ENCODE peak calls at places on chromosomes 16 and 17, in five cellular contexts. One of them, this sample, is unnamed.

GRCh38 chr17:1713878-1714487 is 3.8 kb upstream of the TLCD2 start:
- DNase-seq in tibial nerve: no peak
- DNase-seq in left ventricle myocardium inferior: no peak
- DNase-seq in A673: peak
- DNase-seq in cardiac muscle cell: peak
- DNase-seq in this sample: peak

GRCh38 chr17:28741358-28742349 is 2.2 kb upstream of the TRAF4 start:
- DNase-seq in tibial nerve: no peak
- DNase-seq in left ventricle myocardium inferior: no peak
- DNase-seq in A673: no peak
- DNase-seq in cardiac muscle cell: no peak
- DNase-seq in this sample: no peak

GRCh38 chr16:72023962-72024361 is 15.4 kb downstream of the DHODH start:
- DNase-seq in tibial nerve: no peak
- DNase-seq in left ventricle myocardium inferior: no peak
- DNase-seq in A673: no peak
- DNase-seq in cardiac muscle cell: no peak
- DNase-seq in this sample: no peak

GRCh38 chr17:61393550-61393903 is 6.1 kb upstream of the TBX2 start:
- DNase-seq in tibial nerve: no peak
- DNase-seq in left ventricle myocardium inferior: no peak
- DNase-seq in A673: no peak
- DNase-seq in cardiac muscle cell: no peak
- DNase-seq in this sample: no peak

GRCh38 chr16:81564368-81565060 is 119.9 kb downstream of the CMIP start:
- DNase-seq in tibial nerve: no peak
- DNase-seq in left ventricle myocardium inferior: no peak
- DNase-seq in A673: no peak
- DNase-seq in cardiac muscle cell: no peak
- DNase-seq in this sample: no peak

GRCh38 chr16:78140818-78141466 is 41.5 kb downstream of the WWOX start:
- DNase-seq in tibial nerve: no peak
- DNase-seq in left ventricle myocardium inferior: no peak
- DNase-seq in A673: no peak
- DNase-seq in cardiac muscle cell: no peak
- DNase-seq in this sample: no peak

GRCh38 chr17:16449121-16449570 is 33.8 kb downstream of the TRPV2 start:
- DNase-seq in tibial nerve: no peak
- DNase-seq in left ventricle myocardium inferior: no peak
- DNase-seq in A673: no peak
- DNase-seq in cardiac muscle cell: no peak
- DNase-seq in this sample: no peak

GRCh38 chr17:2095536-2095910 is 40.6 kb downstream of the HIC1 start:
- DNase-seq in tibial nerve: no peak
- DNase-seq in left ventricle myocardium inferior: no peak
- DNase-seq in A673: no peak
- DNase-seq in cardiac muscle cell: no peak
- DNase-seq in this sample: no peak

GRCh38 chr16:86960266-86960665 is 356.9 kb downstream of the C16orf95 start:
- DNase-seq in tibial nerve: no peak
- DNase-seq in left ventricle myocardium inferior: no peak
- DNase-seq in A673: no peak
- DNase-seq in cardiac muscle cell: no peak
- DNase-seq in this sample: no peak

GRCh38 chr17:27984816-27985215 is 57.7 kb upstream of the NLK start:
- DNase-seq in tibial nerve: no peak
- DNase-seq in left ventricle myocardium inferior: peak
- DNase-seq in A673: peak
- DNase-seq in cardiac muscle cell: no peak
- DNase-seq in this sample: no peak

GRCh38 chr16:3879258-3879886 is 1.1 kb downstream of the CREBBP start:
- DNase-seq in tibial nerve: no peak
- DNase-seq in left ventricle myocardium inferior: peak
- DNase-seq in A673: peak
- DNase-seq in cardiac muscle cell: peak
- DNase-seq in this sample: peak

GRCh38 chr17:82450357-82451106 is at the start of gene CYBC1:
- DNase-seq in tibial nerve: peak
- DNase-seq in left ventricle myocardium inferior: peak
- DNase-seq in A673: peak
- DNase-seq in cardiac muscle cell: peak
- DNase-seq in this sample: peak

GRCh38 chr16:88649924-88650748 is 717 bp downstream of the CYBA start:
- DNase-seq in tibial nerve: no peak
- DNase-seq in left ventricle myocardium inferior: peak
- DNase-seq in A673: no peak
- DNase-seq in cardiac muscle cell: peak
- DNase-seq in this sample: no peak

GRCh38 chr16:69839240-69839688 is 77.1 kb downstream of the WWP2 start:
- DNase-seq in tibial nerve: no peak
- DNase-seq in left ventricle myocardium inferior: no peak
- DNase-seq in A673: no peak
- DNase-seq in cardiac muscle cell: peak
- DNase-seq in this sample: no peak
- H3K27ac ChIP-seq in tibial nerve: peak
- H3K27ac ChIP-seq in left ventricle myocardium inferior: peak
- H3K27ac ChIP-seq in A673: no peak
- H3K27ac ChIP-seq in cardiac muscle cell: peak
- H3K27ac ChIP-seq in this sample: no peak

DNA sequence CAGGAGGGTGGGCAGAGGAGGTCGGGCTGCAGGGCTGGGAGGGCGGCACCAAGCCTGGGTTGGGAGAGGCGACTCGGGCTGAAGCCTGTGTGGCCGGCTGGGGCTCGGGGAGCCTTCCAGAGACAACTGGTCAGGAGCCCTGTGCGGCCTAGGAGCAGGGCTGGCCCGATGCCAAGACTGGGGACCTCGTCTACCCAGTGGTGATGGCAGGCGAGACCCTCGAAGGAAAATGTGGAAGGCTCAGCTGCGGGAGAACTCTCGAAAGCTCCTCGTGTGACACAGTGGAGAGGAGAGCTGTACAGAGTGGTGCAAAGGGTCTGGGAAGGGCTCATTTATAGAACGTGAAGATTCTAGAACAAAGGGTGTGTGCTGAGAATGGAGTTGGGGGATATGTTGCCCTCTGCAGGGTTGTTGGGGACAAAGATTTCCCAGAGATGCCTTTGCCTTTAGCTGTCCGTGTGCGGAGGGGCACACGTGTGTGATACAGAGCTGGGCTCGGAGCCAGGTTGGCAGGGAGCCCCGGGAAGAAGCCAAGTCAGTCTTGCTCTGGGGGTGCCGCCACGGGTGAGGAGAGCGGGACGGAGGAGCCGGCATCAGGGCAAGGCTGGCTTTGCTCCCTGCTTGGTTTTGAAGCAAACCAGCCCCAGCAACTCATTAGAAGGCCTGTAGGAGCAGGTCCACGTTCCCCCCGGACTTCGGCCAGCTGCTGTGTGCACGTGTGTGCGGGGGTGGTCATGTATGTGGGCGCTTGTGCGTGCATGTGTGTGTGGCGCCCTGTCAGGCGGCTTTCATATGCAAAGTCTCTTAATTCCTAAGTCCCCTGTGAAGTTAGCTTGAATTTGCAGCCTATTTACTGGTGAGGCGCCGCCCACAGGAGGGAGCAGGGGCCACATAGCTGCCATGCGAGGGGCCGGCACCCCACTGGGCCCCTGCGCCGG is 132.4 kb upstream of the CHMP6 start:
- DNase-seq in tibial nerve: peak
- DNase-seq in left ventricle myocardium inferior: peak
- DNase-seq in A673: peak
- DNase-seq in cardiac muscle cell: peak
- DNase-seq in this sample: no peak
- H3K27ac ChIP-seq in tibial nerve: peak
- H3K27ac ChIP-seq in left ventricle myocardium inferior: peak
- H3K27ac ChIP-seq in A673: peak
- H3K27ac ChIP-seq in cardiac muscle cell: no peak
- H3K27ac ChIP-seq in this sample: no peak

GRCh38 chr16:1291576-1291974 is 17.9 kb upstream of the UBE2I start:
- DNase-seq in tibial nerve: no peak
- DNase-seq in left ventricle myocardium inferior: no peak
- DNase-seq in A673: no peak
- DNase-seq in cardiac muscle cell: no peak
- DNase-seq in this sample: no peak
- H3K27ac ChIP-seq in tibial nerve: no peak
- H3K27ac ChIP-seq in left ventricle myocardium inferior: no peak
- H3K27ac ChIP-seq in A673: no peak
- H3K27ac ChIP-seq in cardiac muscle cell: no peak
- H3K27ac ChIP-seq in this sample: no peak

GRCh38 chr17:75673487-75673886 is 6.3 kb downstream of the SAP30BP start:
- DNase-seq in tibial nerve: no peak
- DNase-seq in left ventricle myocardium inferior: no peak
- DNase-seq in A673: no peak
- DNase-seq in cardiac muscle cell: no peak
- DNase-seq in this sample: no peak
- H3K27ac ChIP-seq in tibial nerve: no peak
- H3K27ac ChIP-seq in left ventricle myocardium inferior: no peak
- H3K27ac ChIP-seq in A673: no peak
- H3K27ac ChIP-seq in cardiac muscle cell: no peak
- H3K27ac ChIP-seq in this sample: no peak

This sample was measured in WERI-Rb-1.